ENCODE peak calls at places on chromosome 18, in seven cellular contexts. Y is WERI-Rb-1; X is GM06990; O is CD8-positive, alpha-beta T cell; P is stimulated activated naive CD4-positive, alpha-beta T cell; A is HL-60; K is activated T-cell treated with anti-CD3 and anti-CD28 coated beads, Interleukin-2, amount 50 U/mL, for 48 hours. F is an unnamed sample.
A peak's percentile ranks its signal among the peaks of the same experiment; 100 is the strongest.

GRCh38 chr18:25739356-25739755 is 351.1 kb downstream of the SS18 start:
- DNase-seq in Y (no peak), X (no peak), O (no peak), P (no peak), A (no peak), K (no peak), F (no peak)

GRCh38 chr18:51078026-51078425 is 48.0 kb downstream of the SMAD4 start:
- DNase-seq in Y (no peak), X (no peak), O (no peak), P (no peak), A (no peak), K (no peak), F (no peak)

GRCh38 chr18:69631281-69631680 is 230.6 kb downstream of the DOK6 start:
- DNase-seq in Y (no peak), X (no peak), O (no peak), P (no peak), A (no peak), K (no peak), F (no peak)

GRCh38 chr18:76467371-76468190 is 27.5 kb downstream of the ZNF516 start:
- DNase-seq in Y (no peak), X (no peak), O (no peak), P (no peak), A (peak; percentile 77), K (peak; percentile 34), F (no peak)

GRCh38 chr18:69992776-69993175 is 45.1 kb upstream of the CD226 start:
- DNase-seq in Y (no peak), X (no peak), O (no peak), P (no peak), A (no peak), K (no peak), F (no peak)

GRCh38 chr18:63832470-63832869 is 55.0 kb upstream of the SERPINB2 start:
- DNase-seq in Y (no peak), X (peak; percentile 12), O (no peak), P (no peak), A (no peak), K (no peak), F (no peak)

GRCh38 chr18:50632895-50633515 is 73.1 kb downstream of the MAPK4 start:
- DNase-seq in Y (no peak), X (no peak), O (no peak), P (no peak), A (no peak), K (no peak), F (peak; percentile 35)

GRCh38 chr18:61869631-61870030 is 23.2 kb downstream of the RNF152 start:
- DNase-seq in Y (no peak), X (no peak), O (no peak), P (no peak), A (no peak), K (no peak), F (no peak)

GRCh38 chr18:40874233-40874632 is 1080.8 kb upstream of the PIK3C3 start:
- DNase-seq in Y (no peak), X (no peak), O (no peak), P (no peak), A (no peak), K (no peak), F (no peak)

GRCh38 chr18:79465392-79465991 is 69.8 kb downstream of the NFATC1 start:
- DNase-seq in Y (peak; percentile 87), X (peak; percentile 76), O (no peak), P (no peak), A (no peak), K (no peak), F (peak; percentile 27)

GRCh38 chr18:37188016-37188791 is 359.3 kb downstream of the KIAA1328 start:
- DNase-seq in Y (no peak), X (no peak), O (no peak), P (no peak), A (no peak), K (no peak), F (no peak)

GRCh38 chr18:36187138-36187825 is at the start of gene MOCOS:
- DNase-seq in Y (peak; percentile 53), X (peak; percentile 47), O (no peak), P (peak; percentile 38), A (no peak), K (peak; percentile 54), F (peak; percentile 10)

GRCh38 chr18:70188113-70188512 is 17.4 kb downstream of the RTTN start:
- DNase-seq in Y (no peak), X (no peak), O (no peak), P (no peak), A (peak; percentile 29), K (no peak), F (no peak)

GRCh38 chr18:79460445-79461300 is 64.9 kb downstream of the NFATC1 start:
- DNase-seq in Y (no peak), X (peak; percentile 63), O (no peak), P (no peak), A (no peak), K (no peak), F (no peak)

GRCh38 chr18:8616026-8616401 is 6.8 kb downstream of the RAB12 start:
- DNase-seq in Y (no peak), X (no peak), O (no peak), P (no peak), A (no peak), K (no peak), F (no peak)

GRCh38 chr18:30135938-30136337 is 906.6 kb downstream of the DSC3 start:
- DNase-seq in Y (no peak), X (no peak), O (no peak), P (no peak), A (no peak), K (no peak), F (no peak)

GRCh38 chr18:41975287-41975683 is 20.3 kb downstream of the PIK3C3 start:
- DNase-seq in Y (no peak), X (no peak), O (no peak), P (no peak), A (no peak), K (no peak), F (no peak)

GRCh38 chr18:6712401-6712800 is 17.1 kb upstream of the ARHGAP28 start:
- DNase-seq in Y (no peak), X (no peak), O (no peak), P (no peak), A (no peak), K (no peak), F (no peak)

GRCh38 chr18:55546873-55547704 is 40.9 kb downstream of the TCF4 start:
- DNase-seq in Y (peak; percentile 20), X (no peak), O (no peak), P (no peak), A (no peak), K (no peak), F (peak; percentile 32)

GRCh38 chr18:616380-616995 is 19.7 kb downstream of the CLUL1 start:
- DNase-seq in Y (no peak), X (no peak), O (no peak), P (no peak), A (peak; percentile 22), K (no peak), F (peak; percentile 77)

GRCh38 chr18:50750546-50750945 is 69.3 kb downstream of the MRO start:
- DNase-seq in Y (no peak), X (no peak), O (no peak), P (no peak), A (no peak), K (no peak), F (no peak)

GRCh38 chr18:60295776-60296175 is 76.8 kb downstream of the MC4R start:
- DNase-seq in Y (no peak), X (no peak), O (no peak), P (no peak), A (no peak), K (no peak), F (no peak)

F was measured in NCI-H524.